ENCODE peak calls at places on chromosomes 11 and 22, in seven cellular contexts. N is SK-N-SH, F is GM12878, L is GM12891, K is H1, O is K562, Y is HepG2. Q is an unnamed sample.
A peak's percentile ranks its signal among the peaks of the same experiment; 100 is the strongest.

GRCh38 chr11:35622070-35622469 is 3.8 kb downstream of the FJX1 start:
- DNase-seq in F (no peak), K (no peak), L (no peak), O (no peak), Y (peak; percentile 6), N (no peak), Q (no peak)

GRCh38 chr11:45757672-45758071 is 47.3 kb upstream of the SLC35C1 start:
- DNase-seq in L (no peak), Y (no peak), K (no peak), O (no peak), F (no peak), N (no peak), Q (no peak)

GRCh38 chr11:111557425-111558111 is 17.0 kb downstream of the LAYN start:
- DNase-seq in Y (peak; percentile 14), O (no peak), N (no peak), K (no peak), F (no peak), L (no peak), Q (no peak)

GRCh38 chr22:40512426-40513136 is 123.9 kb downstream of the MRTFA start:
- DNase-seq in O (no peak), Y (peak; percentile 55), L (no peak), K (no peak), N (no peak), F (no peak), Q (no peak)

GRCh38 chr11:117885777-117886176 is 9.3 kb upstream of the FXYD6 start:
- DNase-seq in F (no peak), K (no peak), Y (peak; percentile 10), N (no peak), O (peak; percentile 21), L (no peak), Q (no peak)

GRCh38 chr11:65941720-65942310 is 3.5 kb upstream of the TSGA10IP start:
- DNase-seq in L (no peak), K (no peak), Y (no peak), O (no peak), F (no peak), N (no peak), Q (no peak)

GRCh38 chr22:41524809-41525449 is 19.3 kb downstream of the POLR3H start:
- DNase-seq in F (no peak), Y (no peak), N (no peak), O (no peak), L (peak; percentile 60), K (no peak), Q (no peak)

GRCh38 chr11:72007587-72007986 is 8.9 kb downstream of the IL18BP start:
- DNase-seq in F (no peak), N (no peak), O (no peak), K (no peak), L (no peak), Y (no peak), Q (no peak)

GRCh38 chr11:96481204-96481603 is 91.4 kb downstream of the JRKL start:
- DNase-seq in Y (no peak), F (no peak), O (no peak), L (no peak), N (no peak), K (no peak), Q (no peak)

GRCh38 chr11:126543691-126544090 is 188.2 kb downstream of the ST3GAL4 start:
- DNase-seq in Y (no peak), L (no peak), O (no peak), F (no peak), K (no peak), N (no peak), Q (no peak)

GRCh38 chr11:41943671-41944070 is 484.2 kb upstream of the LRRC4C start:
- DNase-seq in N (no peak), K (no peak), F (no peak), Y (no peak), O (no peak), L (no peak), Q (no peak)

GRCh38 chr11:2316169-2316962 is 14.6 kb downstream of the TSPAN32 start:
- DNase-seq in F (no peak), N (peak; percentile 39), K (no peak), L (no peak), Y (no peak), O (no peak), Q (no peak)

GRCh38 chr11:78656984-78657383 is 82.3 kb upstream of the NARS2 start:
- DNase-seq in F (no peak), O (no peak), L (no peak), N (no peak), Y (no peak), K (no peak), Q (no peak)

GRCh38 chr11:834371-835316 is 1.9 kb downstream of the CD151 start:
- DNase-seq in L (no peak), K (no peak), Y (no peak), F (no peak), O (no peak), N (no peak), Q (no peak)

GRCh38 chr11:66080055-66080817 is 10.2 kb downstream of the PACS1 start:
- DNase-seq in L (no peak), O (peak; percentile 79), K (no peak), N (no peak), Y (peak; percentile 34), F (no peak), Q (no peak)

GRCh38 chr11:2930705-2931415 is 1.6 kb upstream of the PHLDA2 start:
- DNase-seq in K (peak; percentile 83), F (peak; percentile 16), Y (peak; percentile 68), O (peak; percentile 75), L (peak; percentile 67), N (peak; percentile 84), Q (no peak)

GRCh38 chr22:35637943-35638342 is 10.3 kb upstream of the APOL6 start:
- DNase-seq in N (no peak), K (no peak), Y (no peak), F (no peak), O (no peak), L (no peak), Q (no peak)

GRCh38 chr11:94185387-94186084 is 56.9 kb downstream of the PANX1 start:
- DNase-seq in K (no peak), O (no peak), F (no peak), N (no peak), L (no peak), Y (no peak), Q (no peak)

GRCh38 chr11:1876361-1877063 is 15.2 kb downstream of the PRR33 start:
- DNase-seq in O (peak; percentile 63), F (no peak), N (peak; percentile 86), K (peak; percentile 25), Y (peak; percentile 27), L (peak; percentile 63), Q (peak; percentile 56)

GRCh38 chr11:2201542-2201941 is 29.9 kb upstream of the TH start:
- DNase-seq in N (no peak), Y (no peak), O (no peak), L (no peak), K (no peak), F (no peak), Q (no peak)

GRCh38 chr11:128290106-128290840 is 297.1 kb downstream of the ETS1 start:
- DNase-seq in O (peak; percentile 47), F (peak; percentile 80), N (peak; percentile 68), K (no peak), L (no peak), Y (peak; percentile 21), Q (no peak)

GRCh38 chr11:8865304-8865703 is 45.7 kb upstream of the AKIP1 start:
- DNase-seq in Y (no peak), F (no peak), L (no peak), N (no peak), O (no peak), K (no peak), Q (no peak)

GRCh38 chr11:8858808-8859207 is 52.2 kb upstream of the AKIP1 start:
- DNase-seq in L (no peak), F (no peak), N (no peak), Y (no peak), O (no peak), K (no peak), Q (no peak)

GRCh38 chr11:8867035-8867434 is 44.0 kb upstream of the AKIP1 start:
- DNase-seq in N (no peak), K (no peak), Y (no peak), L (no peak), O (no peak), F (no peak), Q (no peak)

GRCh38 chr11:8867856-8868705 is 42.9 kb upstream of the AKIP1 start:
- DNase-seq in Y (peak; percentile 43), F (no peak), O (no peak), N (no peak), K (no peak), L (no peak), Q (no peak)

GRCh38 chr11:8863838-8864237 is 47.2 kb upstream of the AKIP1 start:
- DNase-seq in Y (no peak), N (no peak), O (no peak), K (no peak), F (no peak), L (no peak), Q (no peak)
- TF ChIP-seq TAF1 in Y (no peak), N (no peak), O (no peak), K (no peak), F (no peak), L (no peak), Q (no peak)

DNA sequence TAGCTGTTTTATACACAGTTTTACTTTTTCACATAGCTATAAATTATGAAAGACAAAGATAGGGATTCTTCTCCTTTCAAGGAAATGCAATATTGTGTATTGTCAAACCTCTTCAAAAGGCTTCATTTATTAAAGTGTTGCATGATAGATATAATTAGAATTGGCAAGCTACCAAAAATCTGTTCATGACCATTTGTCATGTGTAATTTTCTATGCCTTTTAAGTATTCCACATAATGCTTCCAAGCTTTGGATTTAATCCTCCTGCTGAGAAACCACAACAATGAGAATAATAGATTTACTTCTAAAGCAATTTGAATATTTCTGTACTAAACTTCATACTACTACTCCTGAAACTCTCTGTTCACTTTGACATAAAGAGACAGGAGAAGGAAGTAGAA is 403.2 kb upstream of the CCDC179 start:
- DNase-seq in Y (no peak), K (no peak), L (no peak), F (no peak), O (no peak), N (no peak), Q (no peak)
- TF ChIP-seq POLR2AphosphoS5 in Y (no peak), K (no peak), L (no peak), F (no peak), O (no peak), N (no peak), Q (no peak)

GRCh38 chr22:30566125-30566524 is 8.3 kb downstream of the GAL3ST1 start:
- DNase-seq in F (no peak), N (no peak), K (no peak), Y (peak; percentile 80), L (no peak), O (no peak), Q (no peak)
- TF ChIP-seq TAF1 in F (no peak), N (no peak), K (no peak), Y (no peak), L (no peak), O (no peak), Q (no peak)

GRCh38 chr11:61131186-61131585 is 28.9 kb downstream of the CD5 start:
- DNase-seq in F (no peak), Y (no peak), L (no peak), K (no peak), O (no peak), N (no peak), Q (no peak)

GRCh38 chr11:61131586-61131985 is 29.3 kb downstream of the CD5 start:
- DNase-seq in N (no peak), Y (no peak), L (no peak), O (no peak), F (no peak), K (no peak), Q (no peak)

GRCh38 chr11:61127991-61128390 is 25.7 kb downstream of the CD5 start:
- DNase-seq in O (no peak), Y (no peak), N (no peak), K (no peak), L (no peak), F (no peak), Q (no peak)

GRCh38 chr11:61128947-61129346 is 26.7 kb downstream of the CD5 start:
- DNase-seq in L (no peak), K (no peak), Y (no peak), O (no peak), F (no peak), N (no peak), Q (no peak)

GRCh38 chr11:61129608-61130523 is 27.6 kb downstream of the CD5 start:
- DNase-seq in F (peak; percentile 44), N (peak; percentile 96), Y (peak; percentile 82), L (peak; percentile 100), K (peak; percentile 91), O (peak; percentile 91), Q (peak; percentile 100)
- TF ChIP-seq POLR2AphosphoS5 in F (no peak), N (no peak), Y (no peak), L (no peak), K (peak; percentile 56), O (peak; percentile 36), Q (peak; percentile 27)